ENCODE peak calls at places on chromosomes 3 and 15, in eight cellular contexts. One of them, this sample, is unnamed.

GRCh38 chr3:99909714-99910508 is 92.2 kb downstream of the CMSS1 start:
- DNase-seq in CD8-positive, alpha-beta T cell: no peak
- DNase-seq in bronchial epithelial cell: peak; percentile 87
- DNase-seq in fibroblast of mammary gland: peak; percentile 81
- DNase-seq in thoracic aorta: no peak
- DNase-seq in lower lobe of right lung: no peak
- DNase-seq in psoas muscle: no peak
- DNase-seq in colonic mucosa: no peak
- DNase-seq in this sample: no peak

GRCh38 chr3:178960191-178960590 is 111.4 kb downstream of the ZMAT3 start:
- DNase-seq in CD8-positive, alpha-beta T cell: no peak
- DNase-seq in bronchial epithelial cell: no peak
- DNase-seq in fibroblast of mammary gland: no peak
- DNase-seq in thoracic aorta: no peak
- DNase-seq in lower lobe of right lung: no peak
- DNase-seq in psoas muscle: no peak
- DNase-seq in colonic mucosa: no peak
- DNase-seq in this sample: no peak

GRCh38 chr15:72740202-72740601 is 43.4 kb downstream of the ADPGK start:
- DNase-seq in CD8-positive, alpha-beta T cell: no peak
- DNase-seq in bronchial epithelial cell: no peak
- DNase-seq in fibroblast of mammary gland: no peak
- DNase-seq in thoracic aorta: no peak
- DNase-seq in lower lobe of right lung: no peak
- DNase-seq in psoas muscle: no peak
- DNase-seq in colonic mucosa: no peak
- DNase-seq in this sample: no peak

GRCh38 chr3:125212509-125213372 is at the start of gene SLC12A8:
- DNase-seq in CD8-positive, alpha-beta T cell: no peak
- DNase-seq in bronchial epithelial cell: no peak
- DNase-seq in fibroblast of mammary gland: no peak
- DNase-seq in thoracic aorta: no peak
- DNase-seq in lower lobe of right lung: no peak
- DNase-seq in psoas muscle: no peak
- DNase-seq in colonic mucosa: peak; percentile 66
- DNase-seq in this sample: no peak

GRCh38 chr3:153670577-153670976 is 450.6 kb upstream of the ARHGEF26 start:
- DNase-seq in CD8-positive, alpha-beta T cell: no peak
- DNase-seq in bronchial epithelial cell: no peak
- DNase-seq in fibroblast of mammary gland: no peak
- DNase-seq in thoracic aorta: no peak
- DNase-seq in lower lobe of right lung: no peak
- DNase-seq in psoas muscle: no peak
- DNase-seq in colonic mucosa: no peak
- DNase-seq in this sample: no peak

GRCh38 chr3:77281721-77282120 is 241.8 kb downstream of the ROBO2 start:
- DNase-seq in CD8-positive, alpha-beta T cell: no peak
- DNase-seq in bronchial epithelial cell: no peak
- DNase-seq in fibroblast of mammary gland: no peak
- DNase-seq in thoracic aorta: no peak
- DNase-seq in lower lobe of right lung: no peak
- DNase-seq in psoas muscle: no peak
- DNase-seq in colonic mucosa: no peak
- DNase-seq in this sample: peak; percentile 57

GRCh38 chr3:39434574-39434973 is 28.1 kb downstream of the RPSA start:
- DNase-seq in CD8-positive, alpha-beta T cell: no peak
- DNase-seq in bronchial epithelial cell: peak; percentile 39
- DNase-seq in fibroblast of mammary gland: peak; percentile 64
- DNase-seq in thoracic aorta: no peak
- DNase-seq in lower lobe of right lung: no peak
- DNase-seq in psoas muscle: no peak
- DNase-seq in colonic mucosa: no peak
- DNase-seq in this sample: no peak

GRCh38 chr15:49831206-49831965 is 210.5 kb downstream of the DTWD1 start:
- DNase-seq in CD8-positive, alpha-beta T cell: no peak
- DNase-seq in bronchial epithelial cell: peak; percentile 78
- DNase-seq in fibroblast of mammary gland: peak; percentile 100
- DNase-seq in thoracic aorta: no peak
- DNase-seq in lower lobe of right lung: no peak
- DNase-seq in psoas muscle: peak; percentile 67
- DNase-seq in colonic mucosa: no peak
- DNase-seq in this sample: no peak

GRCh38 chr15:44207643-44208042 is 12.6 kb upstream of the FRMD5 start:
- DNase-seq in CD8-positive, alpha-beta T cell: no peak
- DNase-seq in bronchial epithelial cell: peak; percentile 77
- DNase-seq in fibroblast of mammary gland: peak; percentile 73
- DNase-seq in thoracic aorta: no peak
- DNase-seq in lower lobe of right lung: no peak
- DNase-seq in psoas muscle: no peak
- DNase-seq in colonic mucosa: no peak
- DNase-seq in this sample: no peak

GRCh38 chr3:12909710-12910109 is 68.3 kb upstream of the RPL32 start:
- DNase-seq in CD8-positive, alpha-beta T cell: no peak
- DNase-seq in bronchial epithelial cell: no peak
- DNase-seq in fibroblast of mammary gland: no peak
- DNase-seq in thoracic aorta: no peak
- DNase-seq in lower lobe of right lung: no peak
- DNase-seq in psoas muscle: no peak
- DNase-seq in colonic mucosa: no peak
- DNase-seq in this sample: no peak

GRCh38 chr3:196193037-196193737 is 18.0 kb downstream of the ZDHHC19 start:
- DNase-seq in CD8-positive, alpha-beta T cell: no peak
- DNase-seq in bronchial epithelial cell: no peak
- DNase-seq in fibroblast of mammary gland: no peak
- DNase-seq in thoracic aorta: no peak
- DNase-seq in lower lobe of right lung: no peak
- DNase-seq in psoas muscle: no peak
- DNase-seq in colonic mucosa: no peak
- DNase-seq in this sample: no peak

GRCh38 chr3:113744941-113745272 is 1.1 kb downstream of the NAA50 start:
- DNase-seq in CD8-positive, alpha-beta T cell: no peak
- DNase-seq in bronchial epithelial cell: no peak
- DNase-seq in fibroblast of mammary gland: no peak
- DNase-seq in thoracic aorta: no peak
- DNase-seq in lower lobe of right lung: no peak
- DNase-seq in psoas muscle: no peak
- DNase-seq in colonic mucosa: no peak
- DNase-seq in this sample: no peak

GRCh38 chr3:38257583-38257982 is 8.0 kb upstream of the SLC22A13 start:
- DNase-seq in CD8-positive, alpha-beta T cell: no peak
- DNase-seq in bronchial epithelial cell: no peak
- DNase-seq in fibroblast of mammary gland: peak; percentile 8
- DNase-seq in thoracic aorta: no peak
- DNase-seq in lower lobe of right lung: no peak
- DNase-seq in psoas muscle: no peak
- DNase-seq in colonic mucosa: no peak
- DNase-seq in this sample: no peak

GRCh38 chr15:82570721-82571519 is 30.7 kb upstream of the RPS17 start:
- DNase-seq in CD8-positive, alpha-beta T cell: no peak
- DNase-seq in bronchial epithelial cell: no peak
- DNase-seq in fibroblast of mammary gland: peak; percentile 76
- DNase-seq in thoracic aorta: no peak
- DNase-seq in lower lobe of right lung: no peak
- DNase-seq in psoas muscle: no peak
- DNase-seq in colonic mucosa: no peak
- DNase-seq in this sample: peak; percentile 42

GRCh38 chr3:155233213-155233612 is 60.3 kb downstream of the STRIT1 start:
- DNase-seq in CD8-positive, alpha-beta T cell: no peak
- DNase-seq in bronchial epithelial cell: peak; percentile 62
- DNase-seq in fibroblast of mammary gland: peak; percentile 99
- DNase-seq in thoracic aorta: peak; percentile 36
- DNase-seq in lower lobe of right lung: no peak
- DNase-seq in psoas muscle: peak; percentile 58
- DNase-seq in colonic mucosa: no peak
- DNase-seq in this sample: no peak

DNA sequence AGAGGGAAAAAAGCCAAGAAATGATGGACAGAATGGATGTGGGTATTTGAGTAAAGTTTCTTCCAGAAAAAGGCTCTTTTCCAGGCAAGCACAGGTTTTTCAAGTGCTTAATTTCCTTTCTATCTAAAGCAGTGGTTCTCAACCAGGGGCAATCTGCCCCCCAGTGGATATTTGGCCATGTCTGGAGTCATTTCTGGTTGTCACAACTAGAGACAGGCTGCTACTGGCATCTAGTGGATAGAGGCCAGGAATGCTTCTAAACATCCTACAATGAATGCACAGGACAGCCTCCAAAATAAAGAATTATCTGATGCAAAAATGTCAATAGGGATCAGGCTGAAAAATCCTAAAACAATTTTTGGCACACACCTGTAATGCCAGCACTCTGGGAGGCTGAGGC is 23.9 kb downstream of the SEC22C start:
- DNase-seq in CD8-positive, alpha-beta T cell: no peak
- DNase-seq in bronchial epithelial cell: no peak
- DNase-seq in fibroblast of mammary gland: no peak
- DNase-seq in thoracic aorta: no peak
- DNase-seq in lower lobe of right lung: no peak
- DNase-seq in psoas muscle: no peak
- DNase-seq in colonic mucosa: no peak
- DNase-seq in this sample: no peak
- TF ChIP-seq CTCF in CD8-positive, alpha-beta T cell: peak; percentile 49
- TF ChIP-seq CTCF in bronchial epithelial cell: no peak
- TF ChIP-seq CTCF in fibroblast of mammary gland: no peak
- TF ChIP-seq CTCF in thoracic aorta: no peak
- TF ChIP-seq CTCF in lower lobe of right lung: peak; percentile 52
- TF ChIP-seq CTCF in psoas muscle: no peak
- TF ChIP-seq CTCF in colonic mucosa: peak; percentile 9
- TF ChIP-seq CTCF in this sample: no peak

GRCh38 chr3:126267976-126268615 is 87.7 kb upstream of the ALDH1L1 start:
- DNase-seq in CD8-positive, alpha-beta T cell: no peak
- DNase-seq in bronchial epithelial cell: no peak
- DNase-seq in fibroblast of mammary gland: no peak
- DNase-seq in thoracic aorta: no peak
- DNase-seq in lower lobe of right lung: no peak
- DNase-seq in psoas muscle: no peak
- DNase-seq in colonic mucosa: no peak
- DNase-seq in this sample: no peak

GRCh38 chr3:126266291-126266840 is 86.0 kb upstream of the ALDH1L1 start:
- DNase-seq in CD8-positive, alpha-beta T cell: no peak
- DNase-seq in bronchial epithelial cell: no peak
- DNase-seq in fibroblast of mammary gland: peak; percentile 44
- DNase-seq in thoracic aorta: peak; percentile 62
- DNase-seq in lower lobe of right lung: no peak
- DNase-seq in psoas muscle: peak; percentile 77
- DNase-seq in colonic mucosa: no peak
- DNase-seq in this sample: no peak

GRCh38 chr3:126268866-126269265 is 88.3 kb downstream of the KLF15 start:
- DNase-seq in CD8-positive, alpha-beta T cell: no peak
- DNase-seq in bronchial epithelial cell: no peak
- DNase-seq in fibroblast of mammary gland: no peak
- DNase-seq in thoracic aorta: no peak
- DNase-seq in lower lobe of right lung: no peak
- DNase-seq in psoas muscle: no peak
- DNase-seq in colonic mucosa: no peak
- DNase-seq in this sample: no peak

GRCh38 chr3:126266850-126267168 is 86.4 kb upstream of the ALDH1L1 start:
- DNase-seq in CD8-positive, alpha-beta T cell: no peak
- DNase-seq in bronchial epithelial cell: no peak
- DNase-seq in fibroblast of mammary gland: no peak
- DNase-seq in thoracic aorta: no peak
- DNase-seq in lower lobe of right lung: no peak
- DNase-seq in psoas muscle: no peak
- DNase-seq in colonic mucosa: no peak
- DNase-seq in this sample: no peak

GRCh38 chr3:126267169-126267975 is 87.0 kb upstream of the ALDH1L1 start:
- DNase-seq in CD8-positive, alpha-beta T cell: no peak
- DNase-seq in bronchial epithelial cell: peak; percentile 69
- DNase-seq in fibroblast of mammary gland: peak; percentile 75
- DNase-seq in thoracic aorta: peak; percentile 56
- DNase-seq in lower lobe of right lung: peak; percentile 88
- DNase-seq in psoas muscle: peak; percentile 79
- DNase-seq in colonic mucosa: peak; percentile 25
- DNase-seq in this sample: peak; percentile 76
- TF ChIP-seq CTCF in CD8-positive, alpha-beta T cell: no peak
- TF ChIP-seq CTCF in bronchial epithelial cell: peak; percentile 27
- TF ChIP-seq CTCF in fibroblast of mammary gland: no peak
- TF ChIP-seq CTCF in thoracic aorta: no peak
- TF ChIP-seq CTCF in lower lobe of right lung: peak; percentile 20
- TF ChIP-seq CTCF in psoas muscle: peak; percentile 16
- TF ChIP-seq CTCF in colonic mucosa: no peak
- TF ChIP-seq CTCF in this sample: no peak

GRCh38 chr3:55408193-55408826 is 78.8 kb downstream of the WNT5A start:
- DNase-seq in CD8-positive, alpha-beta T cell: no peak
- DNase-seq in bronchial epithelial cell: no peak
- DNase-seq in fibroblast of mammary gland: no peak
- DNase-seq in thoracic aorta: no peak
- DNase-seq in lower lobe of right lung: no peak
- DNase-seq in psoas muscle: no peak
- DNase-seq in colonic mucosa: peak; percentile 35
- DNase-seq in this sample: no peak

GRCh38 chr3:55406666-55407425 is 80.3 kb downstream of the WNT5A start:
- DNase-seq in CD8-positive, alpha-beta T cell: no peak
- DNase-seq in bronchial epithelial cell: peak; percentile 23
- DNase-seq in fibroblast of mammary gland: peak; percentile 66
- DNase-seq in thoracic aorta: no peak
- DNase-seq in lower lobe of right lung: no peak
- DNase-seq in psoas muscle: no peak
- DNase-seq in colonic mucosa: no peak
- DNase-seq in this sample: no peak

GRCh38 chr3:55402886-55403605 is 84.1 kb downstream of the WNT5A start:
- DNase-seq in CD8-positive, alpha-beta T cell: no peak
- DNase-seq in bronchial epithelial cell: peak; percentile 53
- DNase-seq in fibroblast of mammary gland: peak; percentile 70
- DNase-seq in thoracic aorta: no peak
- DNase-seq in lower lobe of right lung: no peak
- DNase-seq in psoas muscle: no peak
- DNase-seq in colonic mucosa: no peak
- DNase-seq in this sample: no peak

GRCh38 chr3:55407426-55407820 is 79.7 kb downstream of the WNT5A start:
- DNase-seq in CD8-positive, alpha-beta T cell: no peak
- DNase-seq in bronchial epithelial cell: no peak
- DNase-seq in fibroblast of mammary gland: no peak
- DNase-seq in thoracic aorta: no peak
- DNase-seq in lower lobe of right lung: no peak
- DNase-seq in psoas muscle: no peak
- DNase-seq in colonic mucosa: no peak
- DNase-seq in this sample: no peak

DNA sequence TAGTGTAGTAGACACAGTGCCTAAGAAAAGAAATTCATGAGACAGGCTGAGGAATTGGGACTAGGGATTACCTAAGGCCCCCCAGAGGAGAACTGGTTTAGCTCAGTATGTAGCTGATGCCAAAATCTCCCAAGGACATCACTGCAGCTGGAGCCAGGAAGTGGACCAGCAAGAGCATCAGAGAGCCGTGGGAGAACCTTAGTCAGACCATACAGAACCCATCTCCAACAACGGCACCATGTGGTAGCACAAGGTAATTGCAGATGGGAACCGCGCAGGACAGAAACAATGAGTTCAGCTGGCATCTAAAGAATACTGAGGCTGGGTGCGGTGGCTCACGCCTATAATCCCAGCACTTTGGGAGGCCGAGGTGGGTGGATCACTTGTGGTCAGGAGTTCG is 81.7 kb downstream of the WNT5A start:
- DNase-seq in CD8-positive, alpha-beta T cell: no peak
- DNase-seq in bronchial epithelial cell: peak; percentile 23
- DNase-seq in fibroblast of mammary gland: peak; percentile 87
- DNase-seq in thoracic aorta: no peak
- DNase-seq in lower lobe of right lung: no peak
- DNase-seq in psoas muscle: no peak
- DNase-seq in colonic mucosa: no peak
- DNase-seq in this sample: peak; percentile 46
- TF ChIP-seq CTCF in CD8-positive, alpha-beta T cell: no peak
- TF ChIP-seq CTCF in bronchial epithelial cell: peak; percentile 48
- TF ChIP-seq CTCF in fibroblast of mammary gland: peak; percentile 68
- TF ChIP-seq CTCF in thoracic aorta: no peak
- TF ChIP-seq CTCF in lower lobe of right lung: peak; percentile 19
- TF ChIP-seq CTCF in psoas muscle: peak; percentile 21
- TF ChIP-seq CTCF in colonic mucosa: no peak
- TF ChIP-seq CTCF in this sample: peak; percentile 41

GRCh38 chr3:149879872-149880271 is 66.9 kb downstream of the RNF13 start:
- DNase-seq in CD8-positive, alpha-beta T cell: no peak
- DNase-seq in bronchial epithelial cell: peak; percentile 63
- DNase-seq in fibroblast of mammary gland: peak; percentile 68
- DNase-seq in thoracic aorta: no peak
- DNase-seq in lower lobe of right lung: peak; percentile 57
- DNase-seq in psoas muscle: peak; percentile 61
- DNase-seq in colonic mucosa: peak; percentile 41
- DNase-seq in this sample: peak; percentile 75
- TF ChIP-seq CTCF in CD8-positive, alpha-beta T cell: peak; percentile 43
- TF ChIP-seq CTCF in bronchial epithelial cell: peak; percentile 60
- TF ChIP-seq CTCF in fibroblast of mammary gland: peak; percentile 66
- TF ChIP-seq CTCF in thoracic aorta: peak; percentile 55
- TF ChIP-seq CTCF in lower lobe of right lung: peak; percentile 52
- TF ChIP-seq CTCF in psoas muscle: peak; percentile 61
- TF ChIP-seq CTCF in colonic mucosa: no peak
- TF ChIP-seq CTCF in this sample: peak; percentile 61

This sample was measured in glutamatergic neuron.